ENCODE peak calls at places on chromosomes 6 and 20, in four cellular contexts. S, W, Y and L are unnamed samples.
A peak's percentile ranks its signal among the peaks of the same experiment; 100 is the strongest.

GRCh38 chr6:144678844-144679243 is 393.7 kb downstream of the UTRN start:
- DNase-seq in Y (no peak), S (no peak), W (no peak), L (peak; percentile 60)

GRCh38 chr20:36483919-36484808 is 57.2 kb upstream of the MYL9 start:
- DNase-seq in S (no peak), Y (no peak), W (no peak), L (peak; percentile 45)

GRCh38 chr6:112372213-112372806 is 25.2 kb downstream of the RFPL4B start:
- DNase-seq in Y (no peak), W (no peak), S (no peak), L (peak; percentile 62)

GRCh38 chr6:126210398-126211075 is 129.4 kb upstream of the CENPW start:
- DNase-seq in S (no peak), Y (no peak), W (no peak), L (peak; percentile 5)

GRCh38 chr20:33796263-33796906 is 14.8 kb upstream of the CHMP4B start:
- DNase-seq in S (no peak), Y (no peak), W (peak; percentile 81), L (no peak)

GRCh38 chr6:17505062-17505476 is 95.0 kb upstream of the FAM8A1 start:
- DNase-seq in S (no peak), Y (no peak), W (no peak), L (peak; percentile 17)

GRCh38 chr6:73929421-73929820 is 233.4 kb downstream of the CD109 start:
- DNase-seq in W (no peak), S (no peak), Y (no peak), L (no peak)

GRCh38 chr6:84525907-84526306 is 238.5 kb downstream of the TBX18 start:
- DNase-seq in S (no peak), Y (no peak), W (no peak), L (no peak)

GRCh38 chr6:7827142-7827541 is 83.4 kb downstream of the TXNDC5 start:
- DNase-seq in S (no peak), W (no peak), Y (no peak), L (no peak)

GRCh38 chr6:133550026-133550425 is 308.9 kb downstream of the EYA4 start:
- DNase-seq in S (no peak), W (no peak), Y (no peak), L (no peak)

GRCh38 chr6:160042788-160043301 is 74.0 kb downstream of the IGF2R start:
- DNase-seq in W (peak; percentile 29), S (no peak), Y (no peak), L (peak; percentile 70)

GRCh38 chr20:61883867-61884393 is 181.8 kb downstream of the TAF4 start:
- DNase-seq in Y (no peak), W (no peak), S (no peak), L (no peak)

GRCh38 chr6:25889877-25890853 is 16.1 kb upstream of the SLC17A3 start:
- DNase-seq in Y (no peak), W (peak; percentile 32), S (no peak), L (peak; percentile 56)

GRCh38 chr20:50915424-50915823 is 15.8 kb downstream of the ADNP start:
- DNase-seq in S (no peak), W (no peak), Y (no peak), L (peak; percentile 67)

GRCh38 chr6:95780037-95780436 is 202.7 kb downstream of the MANEA start:
- DNase-seq in S (no peak), Y (no peak), W (no peak), L (no peak)

GRCh38 chr6:17250237-17250636 is 30.9 kb upstream of the RBM24 start:
- DNase-seq in Y (no peak), W (no peak), S (no peak), L (no peak)

GRCh38 chr6:10521104-10521808 is at the start of gene GCNT2:
- DNase-seq in S (no peak), Y (no peak), W (no peak), L (peak; percentile 45)

GRCh38 chr6:71012871-71013456 is 56.1 kb upstream of the B3GAT2 start:
- DNase-seq in Y (no peak), W (peak; percentile 20), S (peak; percentile 6), L (peak; percentile 64)

GRCh38 chr20:41734506-41734945 is 116.3 kb upstream of the CHD6 start:
- DNase-seq in S (peak; percentile 29), W (peak; percentile 61), Y (no peak), L (peak; percentile 25)

GRCh38 chr6:42354707-42355106 is 97.0 kb downstream of the TRERF1 start:
- DNase-seq in W (no peak), S (no peak), Y (no peak), L (no peak)

GRCh38 chr6:48318670-48319069 is 207.7 kb upstream of the PTCHD4 start:
- DNase-seq in W (no peak), Y (no peak), S (no peak), L (no peak)

GRCh38 chr20:19495905-19496703 is 262.0 kb upstream of the RIN2 start:
- DNase-seq in W (no peak), S (no peak), Y (no peak), L (peak; percentile 72)